ENCODE peak calls at places on chromosome 1, in seven cellular contexts. Y is GM12892, L is K562, A is HepG2, W is SK-N-SH, B is H1, U is GM12878. S is an unnamed sample.

GRCh38 chr1:202349263-202349928 is 897 bp downstream of the PPP1R12B start:
- DNase-seq in U (no peak), B (no peak), A (peak; percentile 43), L (peak; percentile 64), Y (no peak), W (peak; percentile 72), S (no peak)

GRCh38 chr1:27589841-27590426 is 14.0 kb downstream of the AHDC1 start:
- DNase-seq in W (peak; percentile 87), L (no peak), A (no peak), B (no peak), U (no peak), Y (no peak), S (no peak)

GRCh38 chr1:29513357-29513756 is 277.0 kb downstream of the PTPRU start:
- DNase-seq in B (peak; percentile 43), W (peak; percentile 60), U (peak; percentile 9), L (peak; percentile 72), A (peak; percentile 35), Y (peak; percentile 31), S (peak; percentile 48)

GRCh38 chr1:30892251-30892650 is 16.3 kb downstream of the SDC3 start:
- DNase-seq in W (no peak), Y (no peak), U (no peak), L (no peak), A (no peak), B (no peak), S (no peak)

GRCh38 chr1:2948751-2949680 is 72.3 kb upstream of the ACTRT2 start:
- DNase-seq in B (no peak), A (no peak), U (no peak), L (no peak), W (no peak), Y (no peak), S (no peak)

GRCh38 chr1:244326757-244327156 is 125.0 kb downstream of the ADSS2 start:
- DNase-seq in A (no peak), U (no peak), W (no peak), Y (no peak), B (no peak), L (no peak), S (no peak)

GRCh38 chr1:17158961-17159360 is 39.7 kb upstream of the PADI2 start:
- DNase-seq in A (no peak), U (no peak), L (no peak), W (no peak), B (no peak), Y (no peak), S (no peak)

GRCh38 chr1:109807398-109807795 is 43.7 kb upstream of the EPS8L3 start:
- DNase-seq in W (no peak), U (no peak), L (no peak), Y (no peak), B (no peak), A (no peak), S (no peak)

GRCh38 chr1:165943198-165943597 is 115.8 kb downstream of the UCK2 start:
- DNase-seq in Y (no peak), L (peak; percentile 19), U (no peak), W (no peak), B (no peak), A (no peak), S (peak; percentile 16)

GRCh38 chr1:184482113-184482512 is 95.3 kb downstream of the C1orf21 start:
- DNase-seq in A (no peak), U (no peak), L (no peak), Y (no peak), B (no peak), W (no peak), S (no peak)

GRCh38 chr1:28518745-28519341 is 13.0 kb downstream of the RCC1 start:
- DNase-seq in Y (no peak), L (peak; percentile 60), B (no peak), A (peak; percentile 84), U (no peak), W (no peak), S (no peak)

DNA sequence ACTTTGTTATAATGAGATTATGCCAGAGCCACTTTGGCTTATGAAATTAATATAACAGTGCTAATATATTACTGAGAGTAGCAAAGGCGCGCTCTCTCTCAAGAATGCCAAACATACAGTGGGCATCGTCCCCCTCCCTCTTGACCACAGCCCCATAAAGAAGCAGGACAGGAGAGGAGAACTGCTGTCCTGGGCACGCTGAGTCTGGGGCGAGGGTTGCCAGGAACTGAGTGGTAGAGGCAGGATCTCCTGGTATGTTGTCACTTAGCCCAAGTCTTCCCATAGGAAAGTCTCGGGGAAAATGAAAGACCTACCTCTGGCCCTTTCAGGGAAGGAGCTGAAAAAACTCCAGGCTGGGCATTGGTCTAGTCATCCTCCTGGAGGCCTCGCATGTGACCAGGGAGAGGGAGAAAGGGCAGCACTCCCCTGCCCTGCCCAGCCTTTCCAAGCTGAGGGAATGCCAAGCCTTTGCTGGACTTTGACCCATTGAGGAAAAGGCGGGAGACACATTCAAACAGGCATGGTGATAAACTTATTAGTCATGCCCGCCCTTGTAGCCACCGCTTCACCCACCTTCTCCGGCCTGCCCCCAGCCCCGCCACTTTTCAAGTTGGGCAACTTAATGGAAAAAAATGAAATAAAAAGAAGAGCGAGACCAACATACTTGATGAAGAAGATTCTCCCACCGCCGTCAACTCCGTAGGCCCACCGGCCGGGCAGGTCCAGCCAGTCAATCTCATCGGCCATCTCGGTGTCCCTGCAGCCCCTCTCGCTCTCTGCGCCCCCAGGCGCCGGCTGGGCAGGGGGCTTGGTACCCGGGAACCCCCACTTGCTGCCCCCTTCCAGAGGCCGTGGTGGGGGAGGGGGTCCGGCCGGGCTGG is 17.4 kb upstream of the PLEKHA6 start:
- DNase-seq in L (no peak), A (peak; percentile 79), Y (no peak), W (no peak), U (no peak), B (no peak), S (no peak)
- TF ChIP-seq TAF1 in L (no peak), A (no peak), Y (no peak), W (no peak), U (no peak), B (no peak), S (no peak)

GRCh38 chr1:206923961-206924548 is 2.3 kb upstream of the FCMR start:
- DNase-seq in B (no peak), L (no peak), W (no peak), Y (no peak), U (no peak), A (no peak), S (no peak)

GRCh38 chr1:206924549-206925115 is 2.9 kb upstream of the FCMR start:
- DNase-seq in L (no peak), U (no peak), B (no peak), A (no peak), W (no peak), Y (no peak), S (no peak)

GRCh38 chr1:206926286-206926685 is 4.5 kb upstream of the FCMR start:
- DNase-seq in W (no peak), Y (no peak), B (no peak), A (no peak), L (no peak), U (no peak), S (no peak)

GRCh38 chr1:206923009-206923960 is 1.5 kb upstream of the FCMR start:
- DNase-seq in B (no peak), A (no peak), U (peak; percentile 81), L (no peak), W (no peak), Y (peak; percentile 49), S (no peak)

DNA sequence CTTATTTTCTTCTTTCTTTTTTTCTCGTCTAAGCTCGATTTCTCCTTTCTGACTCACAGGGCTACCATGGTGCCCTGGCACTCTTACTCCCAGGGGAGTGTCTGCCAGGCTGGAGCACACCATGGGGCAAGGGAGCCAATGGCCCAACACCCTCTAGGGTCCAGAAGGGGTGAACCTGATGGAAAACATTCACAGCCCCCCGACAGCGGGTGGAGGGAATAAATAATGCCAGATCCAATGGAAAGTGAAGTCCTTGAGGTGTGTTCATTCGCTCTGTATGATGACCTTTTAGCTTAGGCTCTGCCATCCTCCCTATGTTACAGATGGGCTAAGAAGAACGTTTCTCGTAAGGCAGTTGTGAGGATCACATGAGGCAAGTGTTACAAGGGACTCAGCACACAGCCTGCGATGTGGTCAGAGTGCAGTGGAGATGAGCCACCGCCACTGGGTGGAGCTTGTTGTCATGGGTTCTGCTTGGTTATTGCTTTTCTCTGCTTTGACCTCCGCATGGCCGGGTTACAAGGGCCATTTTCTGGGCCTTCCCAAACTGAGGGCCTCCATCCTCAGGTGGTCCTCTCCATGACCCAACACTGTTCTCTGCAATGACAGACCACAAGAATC is 3.5 kb upstream of the FCMR start:
- DNase-seq in L (peak; percentile 49), U (peak; percentile 91), B (no peak), A (peak; percentile 38), W (no peak), Y (peak; percentile 64), S (no peak)
- TF ChIP-seq TAF1 in L (no peak), U (no peak), B (no peak), A (no peak), W (no peak), Y (no peak), S (no peak)

GRCh38 chr1:61322008-61322744 is 239.8 kb downstream of the NFIA start:
- DNase-seq in L (no peak), A (no peak), U (no peak), Y (no peak), B (no peak), W (no peak), S (no peak)

GRCh38 chr1:61322769-61323168 is 240.4 kb downstream of the NFIA start:
- DNase-seq in U (no peak), W (no peak), L (no peak), B (no peak), A (peak; percentile 49), Y (no peak), S (no peak)

GRCh38 chr1:61320575-61320974 is 238.2 kb downstream of the NFIA start:
- DNase-seq in U (no peak), W (peak; percentile 52), A (no peak), Y (no peak), L (no peak), B (no peak), S (no peak)

GRCh38 chr1:61316493-61316892 is 234.1 kb downstream of the NFIA start:
- DNase-seq in W (no peak), U (no peak), L (no peak), B (no peak), Y (no peak), A (no peak), S (no peak)

GRCh38 chr1:61318319-61319125 is 236.2 kb downstream of the NFIA start:
- DNase-seq in Y (peak; percentile 13), L (no peak), U (peak; percentile 71), W (no peak), A (no peak), B (no peak), S (peak; percentile 15)
- TF ChIP-seq TAF1 in Y (no peak), L (peak; percentile 26), U (no peak), W (no peak), A (no peak), B (no peak), S (no peak)

GRCh38 chr1:170556910-170557309 is 24.9 kb downstream of the GORAB start:
- DNase-seq in U (no peak), B (no peak), W (no peak), L (no peak), A (no peak), Y (no peak), S (no peak)

GRCh38 chr1:170558731-170559130 is 26.8 kb downstream of the GORAB start:
- DNase-seq in A (no peak), Y (no peak), U (no peak), L (no peak), W (no peak), B (no peak), S (no peak)

GRCh38 chr1:170560681-170561285 is 28.8 kb downstream of the GORAB start:
- DNase-seq in L (no peak), U (no peak), B (no peak), A (no peak), W (no peak), Y (no peak), S (no peak)

GRCh38 chr1:170559166-170559565 is 27.2 kb downstream of the GORAB start:
- DNase-seq in W (no peak), U (no peak), L (no peak), Y (no peak), B (no peak), A (no peak), S (no peak)

GRCh38 chr1:170555370-170555769 is 23.4 kb downstream of the GORAB start:
- DNase-seq in W (no peak), B (no peak), L (no peak), Y (no peak), U (no peak), A (no peak), S (no peak)
- TF ChIP-seq TAF1 in W (no peak), B (no peak), L (no peak), Y (no peak), U (no peak), A (no peak), S (no peak)

S was measured in GM12891.